ENCODE peak calls at places on chromosomes 6 and 20, in nine cellular contexts. One of them, this sample, is unnamed.

GRCh38 chr20:54103762-54104600 is 33.6 kb upstream of the BCAS1 start:
- DNase-seq in posterior cingulate gyrus: no peak
- DNase-seq in HFFc6: no peak
- DNase-seq in AG08396: no peak
- DNase-seq in progenitor cell of endocrine pancreas: no peak
- DNase-seq in iris pigment epithelial cell: no peak
- DNase-seq in psoas muscle: no peak
- DNase-seq in midbrain: no peak
- DNase-seq in left kidney: no peak
- DNase-seq in this sample: no peak

GRCh38 chr20:22757424-22758189 is 173.2 kb upstream of the FOXA2 start:
- DNase-seq in posterior cingulate gyrus: no peak
- DNase-seq in HFFc6: no peak
- DNase-seq in AG08396: no peak
- DNase-seq in progenitor cell of endocrine pancreas: no peak
- DNase-seq in iris pigment epithelial cell: no peak
- DNase-seq in psoas muscle: no peak
- DNase-seq in midbrain: no peak
- DNase-seq in left kidney: no peak
- DNase-seq in this sample: no peak

GRCh38 chr6:114346451-114346850 is 3.6 kb upstream of the HS3ST5 start:
- DNase-seq in posterior cingulate gyrus: no peak
- DNase-seq in HFFc6: no peak
- DNase-seq in AG08396: no peak
- DNase-seq in progenitor cell of endocrine pancreas: no peak
- DNase-seq in iris pigment epithelial cell: peak; percentile 0
- DNase-seq in psoas muscle: no peak
- DNase-seq in midbrain: no peak
- DNase-seq in left kidney: no peak
- DNase-seq in this sample: no peak

GRCh38 chr6:169222126-169222525 is 31.5 kb downstream of the THBS2 start:
- DNase-seq in posterior cingulate gyrus: no peak
- DNase-seq in HFFc6: no peak
- DNase-seq in AG08396: no peak
- DNase-seq in progenitor cell of endocrine pancreas: no peak
- DNase-seq in iris pigment epithelial cell: no peak
- DNase-seq in psoas muscle: no peak
- DNase-seq in midbrain: no peak
- DNase-seq in left kidney: no peak
- DNase-seq in this sample: no peak

GRCh38 chr20:44858959-44859358 is 26.5 kb upstream of the YWHAB start:
- DNase-seq in posterior cingulate gyrus: no peak
- DNase-seq in HFFc6: no peak
- DNase-seq in AG08396: no peak
- DNase-seq in progenitor cell of endocrine pancreas: no peak
- DNase-seq in iris pigment epithelial cell: no peak
- DNase-seq in psoas muscle: no peak
- DNase-seq in midbrain: no peak
- DNase-seq in left kidney: peak; percentile 43
- DNase-seq in this sample: no peak

GRCh38 chr6:11354019-11354418 is 121.6 kb upstream of the NEDD9 start:
- DNase-seq in posterior cingulate gyrus: peak; percentile 41
- DNase-seq in HFFc6: no peak
- DNase-seq in AG08396: peak; percentile 28
- DNase-seq in progenitor cell of endocrine pancreas: no peak
- DNase-seq in iris pigment epithelial cell: peak; percentile 66
- DNase-seq in psoas muscle: no peak
- DNase-seq in midbrain: no peak
- DNase-seq in left kidney: no peak
- DNase-seq in this sample: no peak

GRCh38 chr20:49510562-49511117 is 28.2 kb upstream of the KCNB1 start:
- DNase-seq in posterior cingulate gyrus: no peak
- DNase-seq in HFFc6: peak; percentile 86
- DNase-seq in AG08396: peak; percentile 84
- DNase-seq in progenitor cell of endocrine pancreas: no peak
- DNase-seq in iris pigment epithelial cell: peak; percentile 93
- DNase-seq in psoas muscle: peak; percentile 93
- DNase-seq in midbrain: no peak
- DNase-seq in left kidney: no peak
- DNase-seq in this sample: no peak

GRCh38 chr20:58892932-58893224 is 40.4 kb downstream of the GNAS start:
- DNase-seq in posterior cingulate gyrus: no peak
- DNase-seq in HFFc6: no peak
- DNase-seq in AG08396: no peak
- DNase-seq in progenitor cell of endocrine pancreas: no peak
- DNase-seq in iris pigment epithelial cell: no peak
- DNase-seq in psoas muscle: no peak
- DNase-seq in midbrain: no peak
- DNase-seq in left kidney: no peak
- DNase-seq in this sample: no peak

GRCh38 chr6:1024587-1024986 is 287.3 kb upstream of the FOXQ1 start:
- DNase-seq in posterior cingulate gyrus: no peak
- DNase-seq in HFFc6: peak; percentile 89
- DNase-seq in AG08396: peak; percentile 88
- DNase-seq in progenitor cell of endocrine pancreas: no peak
- DNase-seq in iris pigment epithelial cell: peak; percentile 93
- DNase-seq in psoas muscle: no peak
- DNase-seq in midbrain: no peak
- DNase-seq in left kidney: no peak
- DNase-seq in this sample: no peak

GRCh38 chr6:35796236-35796635 is 887 bp downstream of the CLPS start:
- DNase-seq in posterior cingulate gyrus: no peak
- DNase-seq in HFFc6: no peak
- DNase-seq in AG08396: no peak
- DNase-seq in progenitor cell of endocrine pancreas: no peak
- DNase-seq in iris pigment epithelial cell: no peak
- DNase-seq in psoas muscle: no peak
- DNase-seq in midbrain: no peak
- DNase-seq in left kidney: no peak
- DNase-seq in this sample: no peak

GRCh38 chr6:2072450-2072849 is 173.0 kb downstream of the GMDS start:
- DNase-seq in posterior cingulate gyrus: no peak
- DNase-seq in HFFc6: no peak
- DNase-seq in AG08396: no peak
- DNase-seq in progenitor cell of endocrine pancreas: no peak
- DNase-seq in iris pigment epithelial cell: peak; percentile 3
- DNase-seq in psoas muscle: no peak
- DNase-seq in midbrain: no peak
- DNase-seq in left kidney: no peak
- DNase-seq in this sample: no peak

GRCh38 chr20:46990017-46990810 is 95.6 kb downstream of the EYA2 start:
- DNase-seq in posterior cingulate gyrus: no peak
- DNase-seq in HFFc6: no peak
- DNase-seq in AG08396: no peak
- DNase-seq in progenitor cell of endocrine pancreas: no peak
- DNase-seq in iris pigment epithelial cell: no peak
- DNase-seq in psoas muscle: no peak
- DNase-seq in midbrain: no peak
- DNase-seq in left kidney: no peak
- DNase-seq in this sample: no peak